ENCODE peak calls at places on chromosomes 12 and 14, in six cellular contexts. H is sigmoid colon, B is stomach, G is esophagus muscularis mucosa, W is HepG2, V is upper lobe of left lung. R is an unnamed sample.

GRCh38 chr12:95829395-95829794 is 29.4 kb upstream of the SNRPF start:
- DNase-seq in H (no peak), G (no peak), W (peak), B (no peak), V (no peak), R (no peak)

GRCh38 chr12:3242199-3242863 is 165.2 kb downstream of the TSPAN9 start:
- DNase-seq in W (peak), B (no peak), H (no peak), G (no peak), V (no peak), R (no peak)

GRCh38 chr12:2323538-2324261 is 270.9 kb downstream of the CACNA1C start:
- DNase-seq in W (no peak), B (no peak), G (no peak), H (no peak), V (no peak), R (no peak)

GRCh38 chr14:52142504-52142903 is 73.6 kb upstream of the NID2 start:
- DNase-seq in B (no peak), V (no peak), W (no peak), H (no peak), G (no peak), R (no peak)

GRCh38 chr12:94925206-94925605 is 78.3 kb downstream of the NDUFA12 start:
- DNase-seq in G (no peak), W (no peak), V (no peak), H (no peak), B (no peak), R (no peak)

GRCh38 chr14:34257505-34257904 is 204.5 kb downstream of the SPTSSA start:
- DNase-seq in V (no peak), H (no peak), W (no peak), B (no peak), G (no peak), R (no peak)

GRCh38 chr14:60357551-60357930 is 108.5 kb downstream of the PPM1A start:
- DNase-seq in B (no peak), V (no peak), W (no peak), H (no peak), G (no peak), R (no peak)

GRCh38 chr14:74684444-74684843 is 28.4 kb downstream of the AREL1 start:
- DNase-seq in V (peak), W (no peak), H (no peak), G (no peak), B (no peak), R (no peak)

GRCh38 chr12:77031745-77032144 is 33.6 kb downstream of the E2F7 start:
- DNase-seq in B (no peak), W (no peak), H (no peak), V (no peak), G (no peak), R (no peak)

GRCh38 chr12:3717283-3717974 is 35.5 kb downstream of the CRACR2A start:
- DNase-seq in G (no peak), V (no peak), W (no peak), B (no peak), H (no peak), R (no peak)

GRCh38 chr14:41404121-41404520 is 202.6 kb upstream of the LRFN5 start:
- DNase-seq in W (no peak), G (no peak), B (no peak), V (no peak), H (no peak), R (no peak)
- TF ChIP-seq POLR2A in W (no peak), G (no peak), B (no peak), V (no peak), H (no peak), R (no peak)

GRCh38 chr12:100970894-100971293 is 176.3 kb downstream of the ANO4 start:
- DNase-seq in W (no peak), V (no peak), G (no peak), H (no peak), B (no peak), R (no peak)

GRCh38 chr12:100976735-100977134 is 182.2 kb downstream of the ANO4 start:
- DNase-seq in V (no peak), B (no peak), H (no peak), G (no peak), W (no peak), R (no peak)

GRCh38 chr12:100974747-100975146 is 180.2 kb downstream of the ANO4 start:
- DNase-seq in G (no peak), W (no peak), H (no peak), V (no peak), B (no peak), R (no peak)
- TF ChIP-seq POLR2AphosphoS5 in G (no peak), W (no peak), H (no peak), V (no peak), B (no peak), R (no peak)

DNA sequence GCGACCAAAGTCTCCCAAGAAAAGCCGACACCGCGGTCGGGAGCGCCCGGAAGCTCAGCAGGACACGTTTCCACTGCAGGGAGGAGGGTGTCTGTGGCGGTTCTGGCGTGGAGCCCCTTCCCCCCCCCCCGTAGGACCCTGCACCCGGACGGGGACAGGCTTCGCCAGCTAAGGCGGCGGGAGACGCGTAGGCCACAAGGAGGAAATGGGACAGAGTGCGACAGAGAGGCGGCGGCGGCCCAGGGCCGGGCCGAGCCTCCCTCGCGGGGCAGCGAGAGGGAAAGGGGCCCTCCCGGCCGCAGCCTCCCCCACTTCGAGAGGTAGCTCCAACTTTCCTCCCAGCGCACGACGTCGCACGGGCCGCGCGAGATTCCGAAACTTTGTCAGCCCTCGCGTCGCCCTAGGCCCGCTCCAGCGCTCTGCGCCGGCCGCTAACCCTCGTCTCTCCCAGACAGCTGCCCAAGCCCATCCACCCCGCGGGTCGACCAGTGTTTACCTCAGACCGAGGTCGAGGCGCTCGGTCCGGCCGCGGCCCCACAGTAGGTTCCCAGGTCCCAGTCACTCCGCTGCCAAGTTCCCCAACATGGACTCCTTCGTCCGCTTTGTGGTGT is 412 bp downstream of the SCAF11 start:
- DNase-seq in W (peak), H (peak), B (peak), V (no peak), G (peak), R (peak)
- TF ChIP-seq POLR2A in W (peak), H (peak), B (no peak), V (no peak), G (no peak), R (peak)

GRCh38 chr12:108637631-108638030 is 3.9 kb upstream of the SELPLG start:
- DNase-seq in V (no peak), B (no peak), G (no peak), H (peak), W (no peak), R (no peak)
- TF ChIP-seq POLR2AphosphoS5 in V (no peak), B (no peak), G (no peak), H (no peak), W (no peak), R (no peak)